ENCODE peak calls at places on chromosome 12, in six cellular contexts. H is activated CD4-positive, alpha-beta T cell treated with anti-CD3 and anti-CD28 coated beads for 1 hour; M is KBM-7; V is CD8-positive, alpha-beta memory T cell; N is HTR-8/SVneo; K is T-helper 2 cell. E is an unnamed sample.

GRCh38 chr12:2013527-2014223 is 9.4 kb upstream of the DCP1B start:
- DNase-seq in H (no peak), M (no peak), V (no peak), N (no peak), K (no peak), E (peak; percentile 38)

GRCh38 chr12:87140257-87140656 is 884.1 kb upstream of the MGAT4C start:
- DNase-seq in H (no peak), M (no peak), V (no peak), N (no peak), K (no peak), E (no peak)

GRCh38 chr12:102740157-102741032 is 176.6 kb downstream of the PAH start:
- DNase-seq in H (no peak), M (peak; percentile 9), V (no peak), N (peak; percentile 30), K (no peak), E (no peak)

GRCh38 chr12:105317942-105318614 is 12.4 kb upstream of the C12orf75 start:
- DNase-seq in H (no peak), M (no peak), V (no peak), N (no peak), K (no peak), E (no peak)

GRCh38 chr12:29639893-29640495 is 142.5 kb upstream of the OVCH1 start:
- DNase-seq in H (no peak), M (no peak), V (no peak), N (no peak), K (no peak), E (no peak)

GRCh38 chr12:3179731-3180130 is 102.6 kb downstream of the TSPAN9 start:
- DNase-seq in H (no peak), M (no peak), V (no peak), N (no peak), K (no peak), E (no peak)

GRCh38 chr12:107014050-107014449 is 27.1 kb upstream of the MTERF2 start:
- DNase-seq in H (no peak), M (no peak), V (peak; percentile 51), N (no peak), K (no peak), E (no peak)

GRCh38 chr12:92445253-92446081 is 257.3 kb upstream of the PLEKHG7 start:
- DNase-seq in H (no peak), M (peak; percentile 34), V (no peak), N (no peak), K (no peak), E (no peak)

E was measured in anterior cingulate cortex.